ENCODE peak calls at places on chromosomes 12 and 14, in seven cellular contexts. One of them, this sample, is unnamed.

GRCh38 chr14:94117856-94118255 is 7.3 kb downstream of the IFI27 start:
- DNase-seq in K562: no peak
- DNase-seq in stimulated activated CD8-positive, alpha-beta memory T cell treated with anti-CD3 and anti-CD28 coated beads, Interleukin-4, amount 100 ng/mL, for 48 hours: no peak
- DNase-seq in CD8-positive, alpha-beta memory T cell: no peak
- DNase-seq in A549: no peak
- DNase-seq in DMS153: no peak
- DNase-seq in activated naive CD8-positive, alpha-beta T cell treated with anti-CD3 and anti-CD28 coated beads, Interleukin-2, amount 50 U/mL, for 24 hours: no peak
- DNase-seq in this sample: no peak

GRCh38 chr14:32331227-32331597 is 2.1 kb downstream of the AKAP6 start:
- DNase-seq in DMS153: no peak
- DNase-seq in stimulated activated CD8-positive, alpha-beta memory T cell treated with anti-CD3 and anti-CD28 coated beads, Interleukin-4, amount 100 ng/mL, for 48 hours: no peak
- DNase-seq in A549: no peak
- DNase-seq in K562: peak; percentile 18
- DNase-seq in activated naive CD8-positive, alpha-beta T cell treated with anti-CD3 and anti-CD28 coated beads, Interleukin-2, amount 50 U/mL, for 24 hours: no peak
- DNase-seq in CD8-positive, alpha-beta memory T cell: no peak
- DNase-seq in this sample: no peak

GRCh38 chr12:115240251-115240650 is 556.3 kb upstream of the TBX3 start:
- DNase-seq in DMS153: no peak
- DNase-seq in A549: no peak
- DNase-seq in CD8-positive, alpha-beta memory T cell: no peak
- DNase-seq in K562: no peak
- DNase-seq in activated naive CD8-positive, alpha-beta T cell treated with anti-CD3 and anti-CD28 coated beads, Interleukin-2, amount 50 U/mL, for 24 hours: no peak
- DNase-seq in stimulated activated CD8-positive, alpha-beta memory T cell treated with anti-CD3 and anti-CD28 coated beads, Interleukin-4, amount 100 ng/mL, for 48 hours: no peak
- DNase-seq in this sample: no peak

GRCh38 chr12:104427547-104427938 is 29.2 kb upstream of the CHST11 start:
- DNase-seq in stimulated activated CD8-positive, alpha-beta memory T cell treated with anti-CD3 and anti-CD28 coated beads, Interleukin-4, amount 100 ng/mL, for 48 hours: no peak
- DNase-seq in K562: no peak
- DNase-seq in DMS153: no peak
- DNase-seq in A549: no peak
- DNase-seq in activated naive CD8-positive, alpha-beta T cell treated with anti-CD3 and anti-CD28 coated beads, Interleukin-2, amount 50 U/mL, for 24 hours: no peak
- DNase-seq in CD8-positive, alpha-beta memory T cell: no peak
- DNase-seq in this sample: no peak

GRCh38 chr12:11497995-11498394 is 102.6 kb upstream of the PRB2 start:
- DNase-seq in A549: no peak
- DNase-seq in stimulated activated CD8-positive, alpha-beta memory T cell treated with anti-CD3 and anti-CD28 coated beads, Interleukin-4, amount 100 ng/mL, for 48 hours: no peak
- DNase-seq in K562: no peak
- DNase-seq in CD8-positive, alpha-beta memory T cell: no peak
- DNase-seq in DMS153: peak; percentile 35
- DNase-seq in activated naive CD8-positive, alpha-beta T cell treated with anti-CD3 and anti-CD28 coated beads, Interleukin-2, amount 50 U/mL, for 24 hours: no peak
- DNase-seq in this sample: no peak

GRCh38 chr12:62716866-62717477 is 218.0 kb downstream of the PPM1H start:
- DNase-seq in A549: peak; percentile 43
- DNase-seq in DMS153: no peak
- DNase-seq in stimulated activated CD8-positive, alpha-beta memory T cell treated with anti-CD3 and anti-CD28 coated beads, Interleukin-4, amount 100 ng/mL, for 48 hours: no peak
- DNase-seq in K562: no peak
- DNase-seq in activated naive CD8-positive, alpha-beta T cell treated with anti-CD3 and anti-CD28 coated beads, Interleukin-2, amount 50 U/mL, for 24 hours: no peak
- DNase-seq in CD8-positive, alpha-beta memory T cell: no peak
- DNase-seq in this sample: no peak

GRCh38 chr12:12736759-12737676 is 19.9 kb downstream of the CDKN1B start:
- DNase-seq in DMS153: no peak
- DNase-seq in K562: peak; percentile 43
- DNase-seq in CD8-positive, alpha-beta memory T cell: peak; percentile 56
- DNase-seq in stimulated activated CD8-positive, alpha-beta memory T cell treated with anti-CD3 and anti-CD28 coated beads, Interleukin-4, amount 100 ng/mL, for 48 hours: peak; percentile 59
- DNase-seq in activated naive CD8-positive, alpha-beta T cell treated with anti-CD3 and anti-CD28 coated beads, Interleukin-2, amount 50 U/mL, for 24 hours: no peak
- DNase-seq in A549: peak; percentile 50
- DNase-seq in this sample: no peak

GRCh38 chr14:69013943-69014782 is 35.1 kb upstream of the ACTN1 start:
- DNase-seq in K562: no peak
- DNase-seq in stimulated activated CD8-positive, alpha-beta memory T cell treated with anti-CD3 and anti-CD28 coated beads, Interleukin-4, amount 100 ng/mL, for 48 hours: no peak
- DNase-seq in DMS153: peak; percentile 71
- DNase-seq in A549: no peak
- DNase-seq in CD8-positive, alpha-beta memory T cell: no peak
- DNase-seq in activated naive CD8-positive, alpha-beta T cell treated with anti-CD3 and anti-CD28 coated beads, Interleukin-2, amount 50 U/mL, for 24 hours: no peak
- DNase-seq in this sample: no peak

GRCh38 chr12:52139579-52140062 is 52.2 kb downstream of the KRT80 start:
- DNase-seq in A549: peak; percentile 90
- DNase-seq in stimulated activated CD8-positive, alpha-beta memory T cell treated with anti-CD3 and anti-CD28 coated beads, Interleukin-4, amount 100 ng/mL, for 48 hours: peak; percentile 64
- DNase-seq in DMS153: peak; percentile 9
- DNase-seq in K562: peak; percentile 70
- DNase-seq in CD8-positive, alpha-beta memory T cell: peak; percentile 16
- DNase-seq in activated naive CD8-positive, alpha-beta T cell treated with anti-CD3 and anti-CD28 coated beads, Interleukin-2, amount 50 U/mL, for 24 hours: peak; percentile 53
- DNase-seq in this sample: no peak

GRCh38 chr14:91354979-91355685 is 62.5 kb downstream of the CCDC88C start:
- DNase-seq in activated naive CD8-positive, alpha-beta T cell treated with anti-CD3 and anti-CD28 coated beads, Interleukin-2, amount 50 U/mL, for 24 hours: peak; percentile 59
- DNase-seq in A549: peak; percentile 25
- DNase-seq in stimulated activated CD8-positive, alpha-beta memory T cell treated with anti-CD3 and anti-CD28 coated beads, Interleukin-4, amount 100 ng/mL, for 48 hours: peak; percentile 74
- DNase-seq in K562: peak; percentile 31
- DNase-seq in DMS153: peak; percentile 92
- DNase-seq in CD8-positive, alpha-beta memory T cell: peak; percentile 60
- DNase-seq in this sample: no peak

GRCh38 chr12:76706099-76706498 is 57.8 kb upstream of the ZDHHC17 start:
- DNase-seq in stimulated activated CD8-positive, alpha-beta memory T cell treated with anti-CD3 and anti-CD28 coated beads, Interleukin-4, amount 100 ng/mL, for 48 hours: no peak
- DNase-seq in CD8-positive, alpha-beta memory T cell: no peak
- DNase-seq in DMS153: no peak
- DNase-seq in activated naive CD8-positive, alpha-beta T cell treated with anti-CD3 and anti-CD28 coated beads, Interleukin-2, amount 50 U/mL, for 24 hours: no peak
- DNase-seq in K562: no peak
- DNase-seq in A549: no peak
- DNase-seq in this sample: no peak

GRCh38 chr14:33081259-33081658 is 142.6 kb downstream of the NPAS3 start:
- DNase-seq in activated naive CD8-positive, alpha-beta T cell treated with anti-CD3 and anti-CD28 coated beads, Interleukin-2, amount 50 U/mL, for 24 hours: no peak
- DNase-seq in A549: no peak
- DNase-seq in CD8-positive, alpha-beta memory T cell: no peak
- DNase-seq in stimulated activated CD8-positive, alpha-beta memory T cell treated with anti-CD3 and anti-CD28 coated beads, Interleukin-4, amount 100 ng/mL, for 48 hours: no peak
- DNase-seq in DMS153: peak; percentile 64
- DNase-seq in K562: no peak
- DNase-seq in this sample: no peak

GRCh38 chr14:24171422-24172260 is at the start of gene REC8:
- DNase-seq in activated naive CD8-positive, alpha-beta T cell treated with anti-CD3 and anti-CD28 coated beads, Interleukin-2, amount 50 U/mL, for 24 hours: peak; percentile 78
- DNase-seq in CD8-positive, alpha-beta memory T cell: peak; percentile 85
- DNase-seq in stimulated activated CD8-positive, alpha-beta memory T cell treated with anti-CD3 and anti-CD28 coated beads, Interleukin-4, amount 100 ng/mL, for 48 hours: peak; percentile 84
- DNase-seq in A549: no peak
- DNase-seq in K562: no peak
- DNase-seq in DMS153: peak; percentile 94
- DNase-seq in this sample: no peak

GRCh38 chr14:22303589-22304195 is 285.3 kb downstream of the DAD1 start:
- DNase-seq in DMS153: no peak
- DNase-seq in activated naive CD8-positive, alpha-beta T cell treated with anti-CD3 and anti-CD28 coated beads, Interleukin-2, amount 50 U/mL, for 24 hours: no peak
- DNase-seq in A549: no peak
- DNase-seq in K562: peak; percentile 15
- DNase-seq in stimulated activated CD8-positive, alpha-beta memory T cell treated with anti-CD3 and anti-CD28 coated beads, Interleukin-4, amount 100 ng/mL, for 48 hours: no peak
- DNase-seq in CD8-positive, alpha-beta memory T cell: no peak
- DNase-seq in this sample: no peak

GRCh38 chr12:95978774-95979173 is 17.4 kb downstream of the HAL start:
- DNase-seq in DMS153: no peak
- DNase-seq in stimulated activated CD8-positive, alpha-beta memory T cell treated with anti-CD3 and anti-CD28 coated beads, Interleukin-4, amount 100 ng/mL, for 48 hours: no peak
- DNase-seq in CD8-positive, alpha-beta memory T cell: no peak
- DNase-seq in K562: no peak
- DNase-seq in activated naive CD8-positive, alpha-beta T cell treated with anti-CD3 and anti-CD28 coated beads, Interleukin-2, amount 50 U/mL, for 24 hours: no peak
- DNase-seq in A549: no peak
- DNase-seq in this sample: no peak

GRCh38 chr12:87676726-87677125 is 352.5 kb downstream of the C12orf50 start:
- DNase-seq in CD8-positive, alpha-beta memory T cell: no peak
- DNase-seq in DMS153: no peak
- DNase-seq in K562: no peak
- DNase-seq in stimulated activated CD8-positive, alpha-beta memory T cell treated with anti-CD3 and anti-CD28 coated beads, Interleukin-4, amount 100 ng/mL, for 48 hours: no peak
- DNase-seq in A549: no peak
- DNase-seq in activated naive CD8-positive, alpha-beta T cell treated with anti-CD3 and anti-CD28 coated beads, Interleukin-2, amount 50 U/mL, for 24 hours: no peak
- DNase-seq in this sample: no peak

GRCh38 chr12:56338643-56339422 is at the start of gene IL23A:
- DNase-seq in A549: no peak
- DNase-seq in DMS153: peak; percentile 43
- DNase-seq in activated naive CD8-positive, alpha-beta T cell treated with anti-CD3 and anti-CD28 coated beads, Interleukin-2, amount 50 U/mL, for 24 hours: peak; percentile 86
- DNase-seq in stimulated activated CD8-positive, alpha-beta memory T cell treated with anti-CD3 and anti-CD28 coated beads, Interleukin-4, amount 100 ng/mL, for 48 hours: peak; percentile 89
- DNase-seq in CD8-positive, alpha-beta memory T cell: peak; percentile 87
- DNase-seq in K562: no peak
- DNase-seq in this sample: no peak

GRCh38 chr12:12107678-12108077 is 36.9 kb downstream of the BCL2L14 start:
- DNase-seq in activated naive CD8-positive, alpha-beta T cell treated with anti-CD3 and anti-CD28 coated beads, Interleukin-2, amount 50 U/mL, for 24 hours: no peak
- DNase-seq in DMS153: no peak
- DNase-seq in stimulated activated CD8-positive, alpha-beta memory T cell treated with anti-CD3 and anti-CD28 coated beads, Interleukin-4, amount 100 ng/mL, for 48 hours: no peak
- DNase-seq in CD8-positive, alpha-beta memory T cell: no peak
- DNase-seq in K562: no peak
- DNase-seq in A549: no peak
- DNase-seq in this sample: no peak

GRCh38 chr14:29897181-29897580 is 30.5 kb downstream of the PRKD1 start:
- DNase-seq in stimulated activated CD8-positive, alpha-beta memory T cell treated with anti-CD3 and anti-CD28 coated beads, Interleukin-4, amount 100 ng/mL, for 48 hours: no peak
- DNase-seq in K562: no peak
- DNase-seq in DMS153: no peak
- DNase-seq in activated naive CD8-positive, alpha-beta T cell treated with anti-CD3 and anti-CD28 coated beads, Interleukin-2, amount 50 U/mL, for 24 hours: no peak
- DNase-seq in CD8-positive, alpha-beta memory T cell: no peak
- DNase-seq in A549: no peak
- DNase-seq in this sample: no peak

GRCh38 chr12:50105913-50106450 is 2.2 kb downstream of the GPD1 start:
- DNase-seq in DMS153: no peak
- DNase-seq in stimulated activated CD8-positive, alpha-beta memory T cell treated with anti-CD3 and anti-CD28 coated beads, Interleukin-4, amount 100 ng/mL, for 48 hours: no peak
- DNase-seq in activated naive CD8-positive, alpha-beta T cell treated with anti-CD3 and anti-CD28 coated beads, Interleukin-2, amount 50 U/mL, for 24 hours: no peak
- DNase-seq in CD8-positive, alpha-beta memory T cell: no peak
- DNase-seq in K562: no peak
- DNase-seq in A549: no peak
- DNase-seq in this sample: no peak

GRCh38 chr14:81122326-81122725 is 98.4 kb downstream of the GTF2A1 start:
- DNase-seq in stimulated activated CD8-positive, alpha-beta memory T cell treated with anti-CD3 and anti-CD28 coated beads, Interleukin-4, amount 100 ng/mL, for 48 hours: no peak
- DNase-seq in CD8-positive, alpha-beta memory T cell: no peak
- DNase-seq in K562: no peak
- DNase-seq in activated naive CD8-positive, alpha-beta T cell treated with anti-CD3 and anti-CD28 coated beads, Interleukin-2, amount 50 U/mL, for 24 hours: no peak
- DNase-seq in A549: no peak
- DNase-seq in DMS153: no peak
- DNase-seq in this sample: no peak

GRCh38 chr12:54207539-54208267 is 18.9 kb upstream of the SMUG1 start:
- DNase-seq in DMS153: peak; percentile 8
- DNase-seq in activated naive CD8-positive, alpha-beta T cell treated with anti-CD3 and anti-CD28 coated beads, Interleukin-2, amount 50 U/mL, for 24 hours: peak; percentile 87
- DNase-seq in A549: peak; percentile 81
- DNase-seq in stimulated activated CD8-positive, alpha-beta memory T cell treated with anti-CD3 and anti-CD28 coated beads, Interleukin-4, amount 100 ng/mL, for 48 hours: peak; percentile 93
- DNase-seq in CD8-positive, alpha-beta memory T cell: peak; percentile 65
- DNase-seq in K562: peak; percentile 89
- DNase-seq in this sample: no peak

GRCh38 chr14:55889124-55889523 is 229.1 kb upstream of the PELI2 start:
- DNase-seq in K562: no peak
- DNase-seq in DMS153: peak; percentile 93
- DNase-seq in CD8-positive, alpha-beta memory T cell: no peak
- DNase-seq in activated naive CD8-positive, alpha-beta T cell treated with anti-CD3 and anti-CD28 coated beads, Interleukin-2, amount 50 U/mL, for 24 hours: no peak
- DNase-seq in stimulated activated CD8-positive, alpha-beta memory T cell treated with anti-CD3 and anti-CD28 coated beads, Interleukin-4, amount 100 ng/mL, for 48 hours: no peak
- DNase-seq in A549: peak; percentile 13
- DNase-seq in this sample: no peak

GRCh38 chr14:73460691-73461127 is 2.4 kb upstream of the NUMB start:
- DNase-seq in K562: no peak
- DNase-seq in activated naive CD8-positive, alpha-beta T cell treated with anti-CD3 and anti-CD28 coated beads, Interleukin-2, amount 50 U/mL, for 24 hours: no peak
- DNase-seq in CD8-positive, alpha-beta memory T cell: no peak
- DNase-seq in stimulated activated CD8-positive, alpha-beta memory T cell treated with anti-CD3 and anti-CD28 coated beads, Interleukin-4, amount 100 ng/mL, for 48 hours: no peak
- DNase-seq in A549: no peak
- DNase-seq in DMS153: peak; percentile 51
- DNase-seq in this sample: no peak

GRCh38 chr12:4250691-4251090 is 22.9 kb upstream of the CCND2 start:
- DNase-seq in CD8-positive, alpha-beta memory T cell: no peak
- DNase-seq in activated naive CD8-positive, alpha-beta T cell treated with anti-CD3 and anti-CD28 coated beads, Interleukin-2, amount 50 U/mL, for 24 hours: peak; percentile 22
- DNase-seq in DMS153: no peak
- DNase-seq in A549: no peak
- DNase-seq in K562: no peak
- DNase-seq in stimulated activated CD8-positive, alpha-beta memory T cell treated with anti-CD3 and anti-CD28 coated beads, Interleukin-4, amount 100 ng/mL, for 48 hours: peak; percentile 48
- DNase-seq in this sample: no peak